ENCODE peak calls at places on chromosomes 1 and 21, in four cellular contexts. S, X, W and U are unnamed samples.

GRCh38 chr1:239031310-239031709 is 355.1 kb upstream of the CHRM3 start:
- DNase-seq in W (no peak), X (no peak), S (no peak), U (no peak)

GRCh38 chr21:33543505-33544129 is 779 bp downstream of the SON start:
- DNase-seq in X (peak; percentile 80), S (no peak), W (no peak), U (no peak)

GRCh38 chr1:38246955-38247952 is 200.7 kb upstream of the POU3F1 start:
- DNase-seq in W (peak; percentile 5), S (no peak), X (peak; percentile 20), U (peak; percentile 26)

GRCh38 chr1:48789903-48790302 is 13.2 kb upstream of the BEND5 start:
- DNase-seq in X (no peak), S (no peak), W (no peak), U (no peak)

GRCh38 chr1:184118051-184118450 is 66.5 kb downstream of the TSEN15 start:
- DNase-seq in W (peak; percentile 99), X (peak; percentile 93), S (peak; percentile 92), U (peak; percentile 100)

GRCh38 chr1:87335175-87335992 is 6.7 kb downstream of the LMO4 start:
- DNase-seq in W (peak; percentile 35), X (peak; percentile 77), S (no peak), U (peak; percentile 36)

GRCh38 chr1:93750946-93751345 is 69.3 kb upstream of the BCAR3 start:
- DNase-seq in W (no peak), S (no peak), X (no peak), U (no peak)

GRCh38 chr1:59165353-59165752 is 131.5 kb upstream of the FGGY start:
- DNase-seq in W (no peak), X (peak; percentile 47), S (no peak), U (peak; percentile 53)

GRCh38 chr1:30514945-30515344 is 208.4 kb downstream of the MATN1 start:
- DNase-seq in W (no peak), X (no peak), S (no peak), U (no peak)

GRCh38 chr1:170032531-170033295 is 41.8 kb downstream of the KIFAP3 start:
- DNase-seq in W (peak; percentile 64), X (peak; percentile 68), S (no peak), U (peak; percentile 70)

GRCh38 chr1:156410740-156411139 is 41.7 kb downstream of the RHBG start:
- DNase-seq in W (no peak), S (no peak), X (no peak), U (no peak)

GRCh38 chr1:221286399-221286798 is 407.2 kb downstream of the HLX start:
- DNase-seq in W (no peak), X (no peak), S (no peak), U (no peak)

GRCh38 chr1:16256478-16256877 is 19.5 kb upstream of the CPLANE2 start:
- DNase-seq in S (no peak), X (no peak), W (peak; percentile 20), U (no peak)

GRCh38 chr1:204630460-204630905 is 55.1 kb downstream of the LRRN2 start:
- DNase-seq in S (no peak), W (no peak), X (no peak), U (peak; percentile 20)

GRCh38 chr1:200048244-200048643 is 20.7 kb downstream of the NR5A2 start:
- DNase-seq in X (no peak), S (no peak), W (no peak), U (no peak)

GRCh38 chr1:86648255-86648654 is 56.1 kb upstream of the SH3GLB1 start:
- DNase-seq in S (peak; percentile 15), W (peak; percentile 80), X (peak; percentile 82), U (peak; percentile 86)